ENCODE peak calls at places on chromosomes 5 and 9, in seven cellular contexts. R is effector memory CD8-positive, alpha-beta T cell; D is HTR-8/SVneo; T is PC-9; A is neuronal stem cell; S is T1000; I is OCI-LY7. M is an unnamed sample.

GRCh38 chr5:72767289-72768010 is 49.0 kb upstream of the TNPO1 start:
- DNase-seq in R (no peak), D (peak), T (no peak), A (no peak), S (no peak), I (no peak), M (no peak)

GRCh38 chr5:41527201-41527779 is 16.9 kb upstream of the PLCXD3 start:
- DNase-seq in R (no peak), D (no peak), T (peak), A (no peak), S (peak), I (no peak), M (peak)

GRCh38 chr9:73038613-73039012 is 85.8 kb upstream of the ALDH1A1 start:
- DNase-seq in R (no peak), D (no peak), T (peak), A (no peak), S (peak), I (no peak), M (no peak)

GRCh38 chr9:123373447-123373923 is 17.5 kb downstream of the CRB2 start:
- DNase-seq in R (no peak), D (no peak), T (no peak), A (no peak), S (no peak), I (no peak), M (no peak)

GRCh38 chr5:113212244-113212920 is 222.4 kb downstream of the TSSK1B start:
- DNase-seq in R (no peak), D (no peak), T (peak), A (no peak), S (no peak), I (no peak), M (peak)

GRCh38 chr5:145463634-145464033 is 371.5 kb downstream of the PRELID2 start:
- DNase-seq in R (no peak), D (no peak), T (no peak), A (no peak), S (no peak), I (no peak), M (no peak)

GRCh38 chr5:168989731-168990505 is 311.0 kb downstream of the SLIT3 start:
- DNase-seq in R (no peak), D (no peak), T (no peak), A (no peak), S (no peak), I (peak), M (no peak)

GRCh38 chr9:90774682-90775081 is 26.9 kb upstream of the SYK start:
- DNase-seq in R (no peak), D (no peak), T (no peak), A (no peak), S (no peak), I (peak), M (no peak)

GRCh38 chr9:116247791-116248343 is 94.3 kb downstream of the PAPPA start:
- DNase-seq in R (no peak), D (no peak), T (no peak), A (no peak), S (no peak), I (no peak), M (no peak)

GRCh38 chr5:998276-998974 is 10.2 kb upstream of the NKD2 start:
- DNase-seq in R (no peak), D (no peak), T (no peak), A (no peak), S (no peak), I (no peak), M (no peak)

GRCh38 chr9:128150594-128151342 is 1.5 kb downstream of the LCN2 start:
- DNase-seq in R (no peak), D (no peak), T (peak), A (no peak), S (no peak), I (peak), M (no peak)

GRCh38 chr9:90058364-90058763 is 453.6 kb downstream of the GADD45G start:
- DNase-seq in R (no peak), D (no peak), T (no peak), A (no peak), S (no peak), I (no peak), M (no peak)

GRCh38 chr5:178231736-178232123 is 872 bp downstream of the PHYKPL start:
- DNase-seq in R (no peak), D (no peak), T (no peak), A (peak), S (no peak), I (no peak), M (no peak)

GRCh38 chr5:160356550-160357347 is 13.7 kb downstream of the C1QTNF2 start:
- DNase-seq in R (no peak), D (no peak), T (no peak), A (no peak), S (no peak), I (no peak), M (no peak)

GRCh38 chr9:31520301-31521085 is 864.0 kb upstream of the ACO1 start:
- DNase-seq in R (no peak), D (no peak), T (no peak), A (no peak), S (no peak), I (no peak), M (no peak)

GRCh38 chr9:91929331-91929730 is 20.7 kb downstream of the ROR2 start:
- DNase-seq in R (no peak), D (no peak), T (no peak), A (no peak), S (no peak), I (no peak), M (no peak)

GRCh38 chr9:8558176-8558575 is 758.6 kb upstream of the DMAC1 start:
- DNase-seq in R (no peak), D (no peak), T (no peak), A (no peak), S (no peak), I (no peak), M (no peak)

GRCh38 chr9:112311497-112311896 is 21.9 kb downstream of the PTBP3 start:
- DNase-seq in R (no peak), D (no peak), T (no peak), A (no peak), S (no peak), I (no peak), M (no peak)

GRCh38 chr5:93246093-93246855 is 334.7 kb downstream of the NR2F1-AS1 start:
- DNase-seq in R (no peak), D (no peak), T (no peak), A (peak), S (no peak), I (no peak), M (peak)

GRCh38 chr9:89418882-89419641 is 78.9 kb downstream of the SEMA4D start:
- DNase-seq in R (peak), D (no peak), T (no peak), A (no peak), S (no peak), I (peak), M (no peak)

GRCh38 chr9:129111762-129112151 is 542 bp downstream of the PTPA start:
- DNase-seq in R (peak), D (peak), T (peak), A (no peak), S (no peak), I (peak), M (no peak)

GRCh38 chr5:82105457-82105856 is 133.6 kb downstream of the ATG10 start:
- DNase-seq in R (no peak), D (no peak), T (no peak), A (no peak), S (no peak), I (no peak), M (no peak)

GRCh38 chr5:143576721-143577484 is 173.4 kb upstream of the NR3C1 start:
- DNase-seq in R (no peak), D (peak), T (peak), A (no peak), S (no peak), I (no peak), M (no peak)

GRCh38 chr9:136835162-136835931 is 6.9 kb upstream of the AJM1 start:
- DNase-seq in R (no peak), D (no peak), T (no peak), A (no peak), S (no peak), I (no peak), M (no peak)

GRCh38 chr5:139481580-139482049 is 943 bp downstream of the STING1 start:
- DNase-seq in R (no peak), D (no peak), T (no peak), A (no peak), S (no peak), I (no peak), M (no peak)

GRCh38 chr5:17118631-17119030 is 98.8 kb upstream of the BASP1 start:
- DNase-seq in R (no peak), D (peak), T (peak), A (no peak), S (peak), I (no peak), M (peak)

GRCh38 chr9:101212661-101213060 is 172.1 kb downstream of the BAAT start:
- DNase-seq in R (no peak), D (no peak), T (no peak), A (no peak), S (no peak), I (no peak), M (no peak)

GRCh38 chr5:173735691-173736090 is 119.2 kb upstream of the BOD1 start:
- DNase-seq in R (no peak), D (no peak), T (no peak), A (no peak), S (no peak), I (no peak), M (no peak)

GRCh38 chr5:132915681-132916080 is 42.2 kb downstream of the LEAP2 start:
- DNase-seq in R (no peak), D (no peak), T (no peak), A (no peak), S (no peak), I (peak), M (peak)

GRCh38 chr9:95991326-95991725 is 115.8 kb downstream of the ERCC6L2 start:
- DNase-seq in R (no peak), D (no peak), T (no peak), A (no peak), S (no peak), I (no peak), M (peak)

GRCh38 chr5:93100976-93101375 is 480.0 kb downstream of the NR2F1-AS1 start:
- DNase-seq in R (no peak), D (no peak), T (no peak), A (no peak), S (no peak), I (no peak), M (no peak)

GRCh38 chr9:93218161-93218560 is 34.2 kb downstream of the WNK2 start:
- DNase-seq in R (no peak), D (no peak), T (peak), A (no peak), S (no peak), I (no peak), M (no peak)

GRCh38 chr9:97567894-97568202 is 65.3 kb downstream of the TSTD2 start:
- DNase-seq in R (no peak), D (no peak), T (no peak), A (no peak), S (no peak), I (no peak), M (no peak)

GRCh38 chr5:138459311-138459710 is 6.0 kb upstream of the EGR1 start:
- DNase-seq in R (peak), D (no peak), T (no peak), A (no peak), S (no peak), I (peak), M (no peak)

GRCh38 chr5:171549259-171549658 is 129.8 kb downstream of the FGF18 start:
- DNase-seq in R (no peak), D (no peak), T (no peak), A (no peak), S (no peak), I (no peak), M (no peak)

GRCh38 chr5:149860801-149861322 is 83.7 kb downstream of the PDE6A start:
- DNase-seq in R (peak), D (no peak), T (no peak), A (no peak), S (no peak), I (peak), M (no peak)

GRCh38 chr5:134149571-134150303 is 27.0 kb downstream of the SKP1 start:
- DNase-seq in R (no peak), D (no peak), T (no peak), A (no peak), S (no peak), I (no peak), M (peak)

M was measured in foreskin melanocyte.